ENCODE peak calls at places on chromosomes 12 and 14, in seven cellular contexts. One of them, this sample, is unnamed.

GRCh38 chr12:46516238-46516932 is 143.8 kb upstream of the SLC38A2 start:
- DNase-seq in GM12892: no peak
- DNase-seq in LHCN-M2: no peak
- DNase-seq in iPS-NIHi11: no peak
- DNase-seq in fibroblast of mammary gland: no peak
- DNase-seq in T-helper 2 cell: no peak
- DNase-seq in endodermal cell: no peak
- DNase-seq in this sample: no peak

GRCh38 chr12:124940143-124940392 is 25.6 kb upstream of the UBC start:
- DNase-seq in GM12892: no peak
- DNase-seq in LHCN-M2: no peak
- DNase-seq in iPS-NIHi11: no peak
- DNase-seq in fibroblast of mammary gland: no peak
- DNase-seq in T-helper 2 cell: no peak
- DNase-seq in endodermal cell: no peak
- DNase-seq in this sample: no peak

GRCh38 chr12:96313606-96314005 is 86.6 kb downstream of the CDK17 start:
- DNase-seq in GM12892: no peak
- DNase-seq in LHCN-M2: no peak
- DNase-seq in iPS-NIHi11: no peak
- DNase-seq in fibroblast of mammary gland: no peak
- DNase-seq in T-helper 2 cell: no peak
- DNase-seq in endodermal cell: no peak
- DNase-seq in this sample: no peak

GRCh38 chr12:26614217-26614616 is 218.8 kb downstream of the ITPR2 start:
- DNase-seq in GM12892: no peak
- DNase-seq in LHCN-M2: peak
- DNase-seq in iPS-NIHi11: peak
- DNase-seq in fibroblast of mammary gland: peak
- DNase-seq in T-helper 2 cell: no peak
- DNase-seq in endodermal cell: peak
- DNase-seq in this sample: no peak

GRCh38 chr12:130364578-130364977 is 26.9 kb downstream of the PIWIL1 start:
- DNase-seq in GM12892: no peak
- DNase-seq in LHCN-M2: no peak
- DNase-seq in iPS-NIHi11: no peak
- DNase-seq in fibroblast of mammary gland: no peak
- DNase-seq in T-helper 2 cell: no peak
- DNase-seq in endodermal cell: no peak
- DNase-seq in this sample: no peak

GRCh38 chr14:91511014-91511466 is 930 bp upstream of the PPP4R3A start:
- DNase-seq in GM12892: no peak
- DNase-seq in LHCN-M2: no peak
- DNase-seq in iPS-NIHi11: peak
- DNase-seq in fibroblast of mammary gland: peak
- DNase-seq in T-helper 2 cell: no peak
- DNase-seq in endodermal cell: no peak
- DNase-seq in this sample: no peak

GRCh38 chr12:124637586-124637985 is 70.2 kb upstream of the NCOR2 start:
- DNase-seq in GM12892: no peak
- DNase-seq in LHCN-M2: no peak
- DNase-seq in iPS-NIHi11: no peak
- DNase-seq in fibroblast of mammary gland: no peak
- DNase-seq in T-helper 2 cell: no peak
- DNase-seq in endodermal cell: no peak
- DNase-seq in this sample: no peak

GRCh38 chr12:89632778-89633177 is 75.9 kb downstream of the ATP2B1 start:
- DNase-seq in GM12892: no peak
- DNase-seq in LHCN-M2: no peak
- DNase-seq in iPS-NIHi11: no peak
- DNase-seq in fibroblast of mammary gland: no peak
- DNase-seq in T-helper 2 cell: no peak
- DNase-seq in endodermal cell: no peak
- DNase-seq in this sample: no peak

GRCh38 chr12:115606040-115606439 is 671.5 kb downstream of the MED13L start:
- DNase-seq in GM12892: no peak
- DNase-seq in LHCN-M2: no peak
- DNase-seq in iPS-NIHi11: no peak
- DNase-seq in fibroblast of mammary gland: no peak
- DNase-seq in T-helper 2 cell: no peak
- DNase-seq in endodermal cell: no peak
- DNase-seq in this sample: no peak

GRCh38 chr12:31732926-31733548 is 4.2 kb upstream of the AMN1 start:
- DNase-seq in GM12892: no peak
- DNase-seq in LHCN-M2: peak
- DNase-seq in iPS-NIHi11: peak
- DNase-seq in fibroblast of mammary gland: peak
- DNase-seq in T-helper 2 cell: no peak
- DNase-seq in endodermal cell: peak
- DNase-seq in this sample: no peak